ENCODE peak calls at places on chromosomes 3 and 15, in eight cellular contexts. One of them, this sample, is unnamed. For H3K4me1, the result is how much of the 10 kb centered on the place peaks cover.

GRCh38 chr3:156957715-156958114 is 131.6 kb downstream of the LEKR1 start:
- DNase-seq in hepatocyte: no peak
- DNase-seq in fibroblast of lung: no peak
- DNase-seq in neural progenitor cell: no peak
- DNase-seq in kidney: no peak
- DNase-seq in IMR-90: no peak
- DNase-seq in body of pancreas: no peak
- DNase-seq in endothelial cell of umbilical vein: no peak
- DNase-seq in this sample: no peak

GRCh38 chr3:53261712-53262111 is 5.9 kb upstream of the TKT start:
- DNase-seq in fibroblast of lung: no peak
- DNase-seq in hepatocyte: no peak
- DNase-seq in endothelial cell of umbilical vein: no peak
- DNase-seq in body of pancreas: no peak
- DNase-seq in IMR-90: no peak
- DNase-seq in neural progenitor cell: no peak
- DNase-seq in kidney: peak
- DNase-seq in this sample: no peak

GRCh38 chr3:156743859-156744258 is 69.5 kb downstream of the TIPARP start:
- DNase-seq in neural progenitor cell: peak
- DNase-seq in body of pancreas: no peak
- DNase-seq in kidney: no peak
- DNase-seq in endothelial cell of umbilical vein: no peak
- DNase-seq in IMR-90: no peak
- DNase-seq in hepatocyte: no peak
- DNase-seq in fibroblast of lung: no peak
- DNase-seq in this sample: peak

GRCh38 chr3:74621581-74621980 is 7.1 kb upstream of the CNTN3 start:
- DNase-seq in neural progenitor cell: peak
- DNase-seq in kidney: no peak
- DNase-seq in body of pancreas: no peak
- DNase-seq in hepatocyte: no peak
- DNase-seq in endothelial cell of umbilical vein: no peak
- DNase-seq in IMR-90: peak
- DNase-seq in fibroblast of lung: peak
- DNase-seq in this sample: no peak

GRCh38 chr3:71684752-71685151 is 40.5 kb downstream of the EIF4E3 start:
- DNase-seq in kidney: peak
- DNase-seq in fibroblast of lung: peak
- DNase-seq in IMR-90: peak
- DNase-seq in body of pancreas: peak
- DNase-seq in endothelial cell of umbilical vein: peak
- DNase-seq in neural progenitor cell: no peak
- DNase-seq in hepatocyte: peak
- DNase-seq in this sample: no peak

GRCh38 chr15:23372284-23372683 is 17.7 kb downstream of the GOLGA8S start:
- DNase-seq in endothelial cell of umbilical vein: no peak
- DNase-seq in hepatocyte: no peak
- DNase-seq in fibroblast of lung: no peak
- DNase-seq in kidney: no peak
- DNase-seq in neural progenitor cell: no peak
- DNase-seq in IMR-90: no peak
- DNase-seq in body of pancreas: no peak
- DNase-seq in this sample: peak

GRCh38 chr15:66224946-66225345 is 28.6 kb downstream of the MEGF11 start:
- DNase-seq in neural progenitor cell: no peak
- DNase-seq in endothelial cell of umbilical vein: no peak
- DNase-seq in IMR-90: no peak
- DNase-seq in fibroblast of lung: no peak
- DNase-seq in kidney: no peak
- DNase-seq in body of pancreas: peak
- DNase-seq in hepatocyte: no peak
- DNase-seq in this sample: no peak

GRCh38 chr15:88467935-88468528 is 524 bp downstream of the MRPS11 start:
- DNase-seq in hepatocyte: no peak
- DNase-seq in IMR-90: peak
- DNase-seq in kidney: no peak
- DNase-seq in neural progenitor cell: peak
- DNase-seq in fibroblast of lung: no peak
- DNase-seq in body of pancreas: no peak
- DNase-seq in endothelial cell of umbilical vein: peak
- DNase-seq in this sample: peak

GRCh38 chr3:105040026-105040622 is 326.6 kb upstream of the ALCAM start:
- DNase-seq in IMR-90: peak
- DNase-seq in neural progenitor cell: no peak
- DNase-seq in body of pancreas: no peak
- DNase-seq in endothelial cell of umbilical vein: peak
- DNase-seq in fibroblast of lung: peak
- DNase-seq in hepatocyte: no peak
- DNase-seq in kidney: no peak
- DNase-seq in this sample: no peak

DNA sequence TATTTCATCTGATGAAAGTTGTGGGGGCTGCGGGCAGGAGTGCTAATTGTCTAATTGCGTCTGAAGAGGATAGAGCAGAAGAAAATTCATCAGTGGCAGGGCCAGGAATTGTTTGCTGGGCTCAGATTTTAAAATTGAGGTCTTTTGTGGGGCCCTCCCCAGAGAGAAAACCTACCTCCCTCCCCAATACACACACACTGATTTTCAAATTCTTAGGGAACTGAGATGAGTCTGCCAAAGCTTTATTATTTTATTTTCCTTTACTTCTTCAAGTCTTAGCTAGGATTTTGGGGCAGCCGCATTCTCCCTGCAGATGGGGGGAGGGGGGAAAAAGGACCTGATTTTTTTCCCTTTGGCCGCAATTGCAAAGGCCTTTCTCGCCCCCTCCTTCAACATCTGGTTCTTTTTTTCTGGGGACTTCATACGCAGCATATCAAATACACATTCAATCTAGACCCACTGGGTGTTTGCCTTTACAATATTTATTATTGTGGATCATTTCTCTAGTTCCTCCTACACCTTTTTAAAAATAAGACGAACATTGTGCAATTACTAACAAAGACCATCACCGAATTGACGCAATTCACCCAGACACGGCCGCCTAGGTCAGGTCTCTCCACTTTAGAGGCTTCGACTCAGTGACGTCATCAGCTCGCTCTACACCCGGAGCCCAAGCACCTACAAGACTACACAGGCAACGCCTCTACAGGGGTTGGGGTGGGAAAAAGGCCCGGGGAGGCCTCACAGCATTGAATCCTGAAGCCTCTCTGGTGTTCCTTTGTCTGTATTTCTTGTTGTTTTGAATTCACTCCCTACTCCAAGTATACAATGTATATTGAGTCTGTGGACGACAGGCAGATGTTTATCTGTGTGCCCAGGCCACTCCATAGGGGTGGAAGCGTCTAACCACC is 16.8 kb downstream of the ZIC4 start:
- DNase-seq in body of pancreas: no peak
- DNase-seq in kidney: no peak
- DNase-seq in neural progenitor cell: peak
- DNase-seq in fibroblast of lung: no peak
- DNase-seq in endothelial cell of umbilical vein: no peak
- DNase-seq in IMR-90: no peak
- DNase-seq in hepatocyte: no peak
- DNase-seq in this sample: peak
- H3K4me1 ChIP-seq in body of pancreas: under half
- H3K4me1 ChIP-seq in kidney: under half
- H3K4me1 ChIP-seq in neural progenitor cell: half or more
- H3K4me1 ChIP-seq in fibroblast of lung: under half
- H3K4me1 ChIP-seq in endothelial cell of umbilical vein: under half
- H3K4me1 ChIP-seq in IMR-90: under half
- H3K4me1 ChIP-seq in hepatocyte: under half
- H3K4me1 ChIP-seq in this sample: half or more

GRCh38 chr3:193593666-193594025 is 638 bp downstream of the OPA1 start:
- DNase-seq in IMR-90: peak
- DNase-seq in hepatocyte: peak
- DNase-seq in neural progenitor cell: peak
- DNase-seq in kidney: no peak
- DNase-seq in fibroblast of lung: peak
- DNase-seq in body of pancreas: no peak
- DNase-seq in endothelial cell of umbilical vein: peak
- DNase-seq in this sample: peak

GRCh38 chr3:193590088-193590856 is 2.7 kb upstream of the OPA1 start:
- DNase-seq in endothelial cell of umbilical vein: peak
- DNase-seq in neural progenitor cell: no peak
- DNase-seq in hepatocyte: peak
- DNase-seq in body of pancreas: no peak
- DNase-seq in fibroblast of lung: peak
- DNase-seq in kidney: no peak
- DNase-seq in IMR-90: peak
- DNase-seq in this sample: no peak

GRCh38 chr3:193595939-193596487 is 3.0 kb downstream of the OPA1 start:
- DNase-seq in kidney: no peak
- DNase-seq in fibroblast of lung: peak
- DNase-seq in endothelial cell of umbilical vein: no peak
- DNase-seq in IMR-90: no peak
- DNase-seq in hepatocyte: no peak
- DNase-seq in body of pancreas: no peak
- DNase-seq in neural progenitor cell: no peak
- DNase-seq in this sample: peak

GRCh38 chr3:193594946-193595689 is 2.1 kb downstream of the OPA1 start:
- DNase-seq in kidney: no peak
- DNase-seq in hepatocyte: no peak
- DNase-seq in IMR-90: peak
- DNase-seq in body of pancreas: no peak
- DNase-seq in neural progenitor cell: no peak
- DNase-seq in fibroblast of lung: peak
- DNase-seq in endothelial cell of umbilical vein: no peak
- DNase-seq in this sample: peak

DNA sequence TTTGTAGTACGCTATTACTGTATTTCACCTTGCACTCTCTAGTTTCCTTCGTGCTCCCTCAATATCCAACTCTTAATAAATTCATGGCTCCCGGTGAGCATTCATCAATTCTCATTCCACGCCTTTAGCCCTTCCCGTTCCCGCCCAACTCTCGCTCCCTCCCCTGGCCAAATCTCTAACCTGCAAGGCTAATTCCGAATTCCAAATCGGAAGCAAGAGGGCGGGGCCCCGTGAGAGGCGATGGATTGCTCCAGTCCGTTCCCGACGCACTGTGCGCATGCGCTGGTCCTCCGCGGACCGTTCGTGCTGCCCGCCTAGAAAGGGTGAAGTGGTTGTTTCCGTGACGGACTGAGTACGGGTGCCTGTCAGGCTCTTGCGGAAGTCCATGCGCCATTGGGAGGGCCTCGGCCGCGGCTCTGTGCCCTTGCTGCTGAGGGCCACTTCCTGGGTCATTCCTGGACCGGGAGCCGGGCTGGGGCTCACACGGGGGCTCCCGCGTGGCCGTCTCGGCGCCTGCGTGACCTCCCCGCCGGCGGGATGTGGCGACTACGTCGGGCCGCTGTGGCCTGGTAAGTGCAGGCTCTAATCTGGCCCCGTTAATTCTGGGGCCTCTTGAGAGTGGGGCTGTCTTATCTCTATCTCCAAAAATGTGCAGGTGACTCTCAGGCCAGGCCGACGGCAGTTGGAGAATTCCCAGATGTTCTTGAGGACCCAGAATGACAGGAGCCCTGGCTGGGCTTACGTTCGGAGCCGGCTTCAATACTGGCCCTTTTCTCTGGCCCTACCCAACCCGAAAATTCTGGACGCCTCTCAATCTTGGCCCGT is at the start of gene OPA1:
- DNase-seq in endothelial cell of umbilical vein: peak
- DNase-seq in fibroblast of lung: peak
- DNase-seq in kidney: peak
- DNase-seq in neural progenitor cell: peak
- DNase-seq in body of pancreas: peak
- DNase-seq in hepatocyte: peak
- DNase-seq in IMR-90: peak
- DNase-seq in this sample: peak
- TF ChIP-seq CTCF in endothelial cell of umbilical vein: peak
- TF ChIP-seq CTCF in fibroblast of lung: peak
- TF ChIP-seq CTCF in kidney: peak
- TF ChIP-seq CTCF in neural progenitor cell: peak
- TF ChIP-seq CTCF in body of pancreas: peak
- TF ChIP-seq CTCF in hepatocyte: peak
- TF ChIP-seq CTCF in IMR-90: peak
- TF ChIP-seq CTCF in this sample: peak

GRCh38 chr3:128280466-128281455 is 127.5 kb downstream of the EEFSEC start:
- DNase-seq in body of pancreas: no peak
- DNase-seq in IMR-90: no peak
- DNase-seq in fibroblast of lung: no peak
- DNase-seq in kidney: no peak
- DNase-seq in hepatocyte: no peak
- DNase-seq in neural progenitor cell: peak
- DNase-seq in endothelial cell of umbilical vein: no peak
- DNase-seq in this sample: peak

GRCh38 chr3:128281461-128282367 is 128.4 kb downstream of the EEFSEC start:
- DNase-seq in hepatocyte: no peak
- DNase-seq in neural progenitor cell: no peak
- DNase-seq in endothelial cell of umbilical vein: no peak
- DNase-seq in IMR-90: no peak
- DNase-seq in fibroblast of lung: no peak
- DNase-seq in body of pancreas: no peak
- DNase-seq in kidney: peak
- DNase-seq in this sample: no peak

GRCh38 chr3:128283429-128283828 is 130.1 kb downstream of the EEFSEC start:
- DNase-seq in endothelial cell of umbilical vein: no peak
- DNase-seq in kidney: no peak
- DNase-seq in fibroblast of lung: no peak
- DNase-seq in neural progenitor cell: no peak
- DNase-seq in hepatocyte: no peak
- DNase-seq in body of pancreas: no peak
- DNase-seq in IMR-90: no peak
- DNase-seq in this sample: no peak

GRCh38 chr3:128285042-128285924 is 132.0 kb downstream of the EEFSEC start:
- DNase-seq in hepatocyte: no peak
- DNase-seq in endothelial cell of umbilical vein: no peak
- DNase-seq in IMR-90: no peak
- DNase-seq in fibroblast of lung: no peak
- DNase-seq in body of pancreas: no peak
- DNase-seq in kidney: no peak
- DNase-seq in neural progenitor cell: no peak
- DNase-seq in this sample: no peak

GRCh38 chr3:128282392-128283196 is 129.3 kb downstream of the EEFSEC start:
- DNase-seq in kidney: peak
- DNase-seq in body of pancreas: peak
- DNase-seq in IMR-90: peak
- DNase-seq in hepatocyte: no peak
- DNase-seq in fibroblast of lung: peak
- DNase-seq in neural progenitor cell: no peak
- DNase-seq in endothelial cell of umbilical vein: no peak
- DNase-seq in this sample: peak
- H3K4me1 ChIP-seq in kidney: under half
- H3K4me1 ChIP-seq in body of pancreas: under half
- H3K4me1 ChIP-seq in IMR-90: under half
- H3K4me1 ChIP-seq in hepatocyte: under half
- H3K4me1 ChIP-seq in fibroblast of lung: under half
- H3K4me1 ChIP-seq in neural progenitor cell: under half
- H3K4me1 ChIP-seq in endothelial cell of umbilical vein: under half
- H3K4me1 ChIP-seq in this sample: half or more

DNA sequence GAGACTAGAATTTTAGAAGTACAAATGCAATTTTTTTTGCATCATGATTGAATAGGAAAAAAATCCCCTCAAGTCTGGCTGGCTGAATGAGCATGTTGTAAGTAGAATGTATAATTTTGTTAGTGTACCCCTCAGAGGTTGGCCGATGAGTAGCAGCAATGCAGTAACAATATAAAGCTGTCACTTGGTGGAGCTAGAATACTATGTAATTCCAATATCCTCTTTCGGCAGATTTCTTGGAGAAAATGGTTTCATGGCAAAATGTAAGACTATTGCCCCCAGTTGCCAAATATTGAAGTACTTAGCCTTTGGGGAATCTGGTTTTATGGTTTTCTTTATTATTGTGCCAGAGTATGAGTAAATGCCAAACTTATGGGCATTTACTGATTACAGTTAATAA is 39.8 kb upstream of the SGO1 start:
- DNase-seq in hepatocyte: peak
- DNase-seq in fibroblast of lung: peak
- DNase-seq in endothelial cell of umbilical vein: peak
- DNase-seq in IMR-90: peak
- DNase-seq in kidney: no peak
- DNase-seq in neural progenitor cell: peak
- DNase-seq in body of pancreas: no peak
- DNase-seq in this sample: peak
- TF ChIP-seq CTCF in hepatocyte: peak
- TF ChIP-seq CTCF in fibroblast of lung: peak
- TF ChIP-seq CTCF in endothelial cell of umbilical vein: peak
- TF ChIP-seq CTCF in IMR-90: peak
- TF ChIP-seq CTCF in kidney: peak
- TF ChIP-seq CTCF in neural progenitor cell: peak
- TF ChIP-seq CTCF in body of pancreas: peak
- TF ChIP-seq CTCF in this sample: peak